ENCODE peak calls at places on chromosome 12, in eight cellular contexts. V is activated naive CD4-positive, alpha-beta T cell treated with Interleukin-2 at 50 U/mL for 16 hours; I is CD4-positive, CD25-positive, alpha-beta regulatory T cell; C is uterus; P is amniotic epithelial cell; Y is heart left ventricle; R is A549; H is cardiac fibroblast. K is an unnamed sample.

GRCh38 chr12:53623526-53623925 is 2.7 kb downstream of the ATF7 start:
- DNase-seq in R (no peak), P (peak), C (no peak), Y (no peak), I (no peak), H (peak), V (no peak), K (no peak)

GRCh38 chr12:126139355-126139754 is 1074.1 kb downstream of the AACS start:
- DNase-seq in R (no peak), H (no peak), C (no peak), P (no peak), Y (no peak), I (no peak), V (no peak), K (no peak)

GRCh38 chr12:129028824-129029223 is 175.5 kb downstream of the GLT1D1 start:
- DNase-seq in H (no peak), Y (no peak), C (no peak), I (no peak), P (no peak), R (no peak), V (no peak), K (no peak)

GRCh38 chr12:31849090-31849687 is 110.0 kb upstream of the RESF1 start:
- DNase-seq in P (peak), I (no peak), C (no peak), Y (no peak), V (no peak), R (no peak), H (peak), K (no peak)

GRCh38 chr12:93243689-93244513 is 133.8 kb upstream of the NUDT4 start:
- DNase-seq in H (peak), V (no peak), C (peak), R (no peak), P (peak), I (peak), Y (no peak), K (no peak)

GRCh38 chr12:47079894-47080724 is at the start of gene AMIGO2:
- DNase-seq in V (peak), C (peak), R (peak), P (peak), I (peak), Y (peak), H (peak), K (peak)

GRCh38 chr12:48070731-48071130 is 35.1 kb downstream of the SENP1 start:
- DNase-seq in V (no peak), Y (no peak), H (no peak), I (no peak), C (no peak), R (no peak), P (no peak), K (no peak)

GRCh38 chr12:5921966-5922365 is 23.1 kb downstream of the ANO2 start:
- DNase-seq in H (no peak), Y (no peak), I (no peak), V (no peak), P (no peak), C (no peak), R (no peak), K (no peak)

GRCh38 chr12:99810718-99811593 is 163.4 kb downstream of the GARIN6 start:
- DNase-seq in C (no peak), Y (no peak), I (no peak), H (peak), P (peak), R (peak), V (no peak), K (no peak)

GRCh38 chr12:124387510-124387855 is 92.6 kb downstream of the RFLNA start:
- DNase-seq in I (no peak), H (no peak), V (no peak), Y (no peak), C (no peak), R (no peak), P (no peak), K (no peak)

GRCh38 chr12:52952082-52952801 is 3.3 kb downstream of the KRT18 start:
- DNase-seq in R (no peak), Y (no peak), P (peak), C (no peak), H (peak), V (no peak), I (no peak), K (no peak)

GRCh38 chr12:23534196-23534595 is 415.3 kb downstream of the SOX5 start:
- DNase-seq in C (no peak), P (no peak), V (no peak), R (no peak), Y (no peak), I (no peak), H (no peak), K (no peak)

GRCh38 chr12:131872154-131873046 is 22.0 kb upstream of the ULK1 start:
- DNase-seq in R (peak), I (no peak), H (peak), P (peak), Y (no peak), V (no peak), C (no peak), K (no peak)